ENCODE peak calls at places on chromosomes 13 and 19, in five cellular contexts. E is GM19239; D is stimulated activated CD4-positive, alpha-beta T cell treated with anti-CD3 and anti-CD28 coated beads, TNF-alpha, amount 100 ng/mL, for 4 hours; V is colonic mucosa; J is progenitor cell of endocrine pancreas. L is an unnamed sample.
A peak's percentile ranks its signal among the peaks of the same experiment; 100 is the strongest.

GRCh38 chr19:16143399-16144215 is at the start of gene HSH2D:
- DNase-seq in J (no peak), V (peak; percentile 92), D (peak; percentile 31), E (peak; percentile 70), L (peak; percentile 53)

GRCh38 chr13:106752584-106753202 is 184.8 kb upstream of the ARGLU1 start:
- DNase-seq in D (no peak), J (no peak), E (no peak), V (no peak), L (no peak)

GRCh38 chr19:54439174-54439851 is 9.7 kb upstream of the LENG8 start:
- DNase-seq in E (no peak), J (no peak), D (no peak), V (no peak), L (no peak)

GRCh38 chr13:98641075-98641474 is 64.2 kb upstream of the STK24 start:
- DNase-seq in D (no peak), J (no peak), E (no peak), V (no peak), L (no peak)

GRCh38 chr13:47408546-47409319 is 511.9 kb upstream of the HTR2A start:
- DNase-seq in J (no peak), E (no peak), V (no peak), D (no peak), L (no peak)

GRCh38 chr13:51148223-51148951 is 37.3 kb upstream of the C13orf42 start:
- DNase-seq in V (no peak), E (no peak), J (no peak), D (no peak), L (no peak)

GRCh38 chr19:44912854-44913253 is 1.6 kb upstream of the APOC1 start:
- DNase-seq in E (no peak), V (no peak), D (no peak), J (no peak), L (no peak)

GRCh38 chr19:45637890-45638667 is 1.1 kb downstream of the EML2 start:
- DNase-seq in D (no peak), V (peak; percentile 84), E (no peak), J (no peak), L (no peak)

GRCh38 chr13:28716511-28716910 is 2.3 kb downstream of the SLC46A3 start:
- DNase-seq in V (peak; percentile 84), J (no peak), D (no peak), E (no peak), L (no peak)

GRCh38 chr13:89465366-89465765 is 1794.2 kb downstream of the SLITRK5 start:
- DNase-seq in D (no peak), V (no peak), E (no peak), J (no peak), L (no peak)

GRCh38 chr13:42615691-42616090 is 41.7 kb downstream of the TNFSF11 start:
- DNase-seq in D (no peak), V (no peak), E (no peak), J (no peak), L (no peak)

L was measured in activated gamma-delta T cell treated with anti-CD3 and anti-CD28 coated beads, Interleukin-2, amount 50 U/mL, for 16 hours.